ENCODE peak calls at places on chromosomes 2 and 18, in eight cellular contexts. D is AG09319, I is heart left ventricle, Y is GM06990, J is tibial artery, Q is lower leg skin, X is endothelial cell, N is cardiac fibroblast. T is an unnamed sample.

GRCh38 chr18:31685097-31686082 is 1.0 kb upstream of the B4GALT6 start:
- DNase-seq in X (peak), I (peak), N (peak), J (no peak), Q (no peak), Y (peak), D (peak), T (peak)

GRCh38 chr2:98839292-98839691 is 96.7 kb downstream of the CRACDL start:
- DNase-seq in Y (no peak), J (no peak), I (no peak), Q (no peak), N (no peak), D (no peak), X (no peak), T (no peak)

GRCh38 chr2:8416836-8417832 is 264.7 kb upstream of the ID2 start:
- DNase-seq in Y (no peak), N (no peak), X (no peak), D (no peak), J (peak), Q (no peak), I (no peak), T (no peak)

GRCh38 chr2:20288941-20289340 is 61.7 kb downstream of the PUM2 start:
- DNase-seq in Y (no peak), N (peak), X (no peak), D (peak), J (no peak), I (no peak), Q (no peak), T (no peak)

GRCh38 chr2:7987992-7988391 is 693.9 kb upstream of the ID2 start:
- DNase-seq in N (no peak), X (no peak), Y (no peak), J (no peak), D (no peak), Q (no peak), I (no peak), T (no peak)

GRCh38 chr2:176628438-176628837 is 359.2 kb downstream of the MTX2 start:
- DNase-seq in X (no peak), I (no peak), Y (no peak), J (no peak), D (no peak), Q (no peak), N (no peak), T (no peak)

GRCh38 chr18:36850527-36851201 is 21.7 kb downstream of the KIAA1328 start:
- DNase-seq in Y (no peak), D (no peak), I (no peak), J (no peak), N (peak), Q (no peak), X (no peak), T (no peak)

GRCh38 chr2:221448086-221448856 is 123.8 kb downstream of the EPHA4 start:
- DNase-seq in X (no peak), Q (no peak), I (no peak), J (no peak), Y (no peak), N (no peak), D (no peak), T (no peak)

GRCh38 chr2:120856421-120856862 is 120.8 kb downstream of the GLI2 start:
- DNase-seq in D (no peak), J (peak), I (no peak), Y (no peak), X (peak), Q (no peak), N (peak), T (no peak)

GRCh38 chr2:236510049-236510448 is 59.6 kb upstream of the ACKR3 start:
- DNase-seq in Y (no peak), J (no peak), X (no peak), D (no peak), N (no peak), I (no peak), Q (no peak), T (no peak)

GRCh38 chr2:211860224-211860623 is 678.4 kb downstream of the ERBB4 start:
- DNase-seq in D (no peak), X (no peak), N (no peak), J (no peak), I (no peak), Q (no peak), Y (no peak), T (no peak)

GRCh38 chr18:34738173-34738894 is 28.2 kb downstream of the DTNA start:
- DNase-seq in Y (no peak), Q (no peak), I (peak), X (no peak), J (no peak), D (no peak), N (peak), T (no peak)

GRCh38 chr18:68147728-68148127 is 567.2 kb downstream of the TMX3 start:
- DNase-seq in D (no peak), N (no peak), Q (no peak), X (no peak), Y (no peak), I (no peak), J (no peak), T (no peak)

GRCh38 chr2:234629596-234629995 is 132.7 kb upstream of the ARL4C start:
- DNase-seq in J (no peak), X (no peak), Q (no peak), D (no peak), Y (no peak), I (no peak), N (no peak), T (no peak)

GRCh38 chr2:234628953-234629352 is 132.1 kb upstream of the ARL4C start:
- DNase-seq in X (no peak), N (no peak), Y (no peak), Q (peak), J (no peak), D (no peak), I (no peak), T (no peak)

GRCh38 chr2:234631896-234632514 is 135.1 kb upstream of the ARL4C start:
- DNase-seq in J (no peak), Q (peak), N (no peak), Y (no peak), X (no peak), D (no peak), I (no peak), T (no peak)

GRCh38 chr2:234632527-234633391 is 135.9 kb upstream of the ARL4C start:
- DNase-seq in N (peak), Y (no peak), J (no peak), D (peak), Q (peak), I (no peak), X (no peak), T (no peak)

DNA sequence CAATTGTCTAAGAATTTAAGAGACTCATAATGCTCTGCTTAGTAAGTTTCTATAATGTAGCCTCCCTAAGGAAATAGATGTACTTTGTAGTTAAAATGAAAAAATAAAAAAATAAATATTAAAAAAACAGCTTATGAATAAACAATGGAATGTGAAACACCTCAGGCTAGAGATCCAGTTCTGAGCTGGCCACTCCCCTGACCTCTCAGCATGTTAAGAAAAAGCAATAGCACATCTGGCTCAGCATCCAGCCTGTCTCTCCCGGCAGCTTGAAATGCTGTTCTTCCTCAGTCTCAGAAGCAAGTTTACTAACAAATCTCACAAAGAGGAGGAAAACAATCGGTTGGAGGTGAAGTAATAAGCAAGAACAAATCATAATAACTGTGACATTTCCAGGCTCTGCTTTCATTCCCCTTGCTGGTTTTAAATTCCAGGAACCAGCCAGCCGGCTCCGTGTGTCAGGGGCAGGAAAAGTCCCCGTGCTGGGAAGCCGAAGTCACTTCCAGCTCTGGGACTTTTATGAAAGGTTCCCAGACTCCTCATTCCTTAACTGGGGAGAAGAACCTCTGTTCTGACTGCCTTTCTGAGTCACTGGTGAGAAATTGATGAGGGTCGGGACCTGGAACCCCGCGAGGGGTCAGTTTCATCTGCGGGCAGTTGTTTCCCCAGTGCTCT is 133.9 kb upstream of the ARL4C start:
- DNase-seq in D (peak), Y (no peak), I (no peak), X (no peak), N (no peak), J (no peak), Q (peak), T (no peak)
- TF ChIP-seq CTCF in D (no peak), Y (no peak), I (no peak), X (no peak), N (no peak), J (no peak), Q (no peak), T (no peak)

DNA sequence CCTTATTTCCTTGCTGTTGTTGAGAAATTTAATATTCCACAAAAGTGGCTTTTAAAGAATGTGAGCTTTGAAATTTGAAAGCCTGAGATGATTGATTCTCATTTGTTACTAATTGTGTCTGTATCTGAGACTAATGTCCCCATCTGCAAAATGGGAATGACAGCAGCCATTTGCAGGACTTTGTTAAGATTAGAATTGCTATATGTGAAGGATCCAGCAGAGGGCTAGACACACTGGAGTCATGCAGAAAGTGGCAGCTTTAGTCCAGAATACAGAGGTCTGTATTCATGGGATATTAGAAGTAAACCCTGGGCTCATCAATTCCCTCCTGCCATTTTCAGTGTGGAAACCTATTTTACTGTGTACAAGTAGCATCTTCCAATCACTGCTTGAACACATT is 296.5 kb upstream of the GYPC start:
- DNase-seq in Y (no peak), Q (no peak), I (no peak), J (no peak), N (peak), X (no peak), D (no peak), T (peak)
- TF ChIP-seq CTCF in Y (peak), Q (no peak), I (peak), J (no peak), N (no peak), X (peak), D (peak), T (peak)

DNA sequence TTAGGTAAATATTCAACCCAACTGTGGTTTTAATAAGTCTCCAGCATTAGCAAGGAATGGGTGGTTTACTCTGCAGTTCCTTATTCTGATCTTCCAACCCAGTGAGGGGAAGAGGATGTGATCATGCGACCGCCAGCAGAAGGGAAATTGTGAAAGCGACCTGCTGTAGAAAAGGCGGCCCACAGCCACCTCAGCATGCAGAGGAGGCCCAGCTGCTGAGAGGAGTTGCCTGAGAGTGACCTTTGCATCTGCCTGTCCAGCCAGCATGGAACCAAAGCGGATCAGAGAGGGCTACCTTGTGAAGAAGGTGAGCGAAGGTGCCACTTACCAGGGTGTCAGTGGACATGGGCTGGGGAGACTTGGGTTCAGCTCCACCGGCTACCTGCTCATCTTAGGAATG is at the start of gene PLEK:
- DNase-seq in Q (peak), X (no peak), D (no peak), I (peak), Y (peak), J (peak), N (no peak), T (peak)
- TF ChIP-seq CTCF in Q (no peak), X (no peak), D (no peak), I (no peak), Y (no peak), J (no peak), N (no peak), T (no peak)

GRCh38 chr2:199606193-199606780 is 148.5 kb upstream of the SATB2 start:
- DNase-seq in N (no peak), X (no peak), Y (no peak), J (no peak), Q (no peak), D (no peak), I (no peak), T (no peak)
- TF ChIP-seq CTCF in N (peak), X (no peak), Y (peak), J (no peak), Q (no peak), D (peak), I (no peak), T (no peak)

DNA sequence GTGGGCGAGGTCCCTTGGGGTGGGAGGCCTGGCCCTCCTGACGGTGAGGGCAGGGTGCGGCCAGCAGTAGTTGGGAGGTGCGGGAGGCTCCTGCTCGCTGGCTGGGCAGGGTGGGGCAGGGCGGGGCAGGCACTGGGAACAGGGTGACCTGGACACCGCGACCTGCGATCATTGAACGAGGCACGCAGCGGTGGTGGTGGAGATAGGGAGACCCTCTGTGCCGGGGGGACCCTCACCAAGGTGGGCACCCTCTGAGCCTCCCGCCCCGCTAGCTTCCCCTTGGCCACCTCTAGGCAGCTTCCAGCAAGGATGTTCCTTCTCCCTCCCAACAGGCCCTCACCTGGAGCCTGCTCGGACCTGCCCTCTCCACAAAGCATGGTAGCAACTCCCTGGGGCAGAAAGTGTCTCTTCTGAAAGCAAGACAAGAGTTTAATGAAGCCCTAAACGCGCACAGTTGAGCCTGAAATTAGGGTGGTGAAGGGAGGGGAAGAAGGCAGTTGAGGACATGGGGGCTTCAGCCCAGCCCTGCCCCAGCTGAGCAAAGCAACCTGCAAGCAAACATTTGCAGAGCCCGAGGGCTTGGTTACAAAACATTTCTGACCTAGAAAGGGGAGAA is 15.3 kb upstream of the FOSL2 start:
- DNase-seq in J (no peak), X (no peak), Y (no peak), I (no peak), N (no peak), D (no peak), Q (no peak), T (no peak)
- TF ChIP-seq CTCF in J (no peak), X (no peak), Y (no peak), I (no peak), N (no peak), D (no peak), Q (no peak), T (no peak)

GRCh38 chr2:28263690-28264089 is 129.0 kb upstream of the FOSL2 start:
- DNase-seq in I (no peak), Q (no peak), Y (no peak), N (no peak), D (no peak), J (no peak), X (no peak), T (no peak)
- TF ChIP-seq CTCF in I (no peak), Q (no peak), Y (no peak), N (no peak), D (no peak), J (no peak), X (no peak), T (no peak)

DNA sequence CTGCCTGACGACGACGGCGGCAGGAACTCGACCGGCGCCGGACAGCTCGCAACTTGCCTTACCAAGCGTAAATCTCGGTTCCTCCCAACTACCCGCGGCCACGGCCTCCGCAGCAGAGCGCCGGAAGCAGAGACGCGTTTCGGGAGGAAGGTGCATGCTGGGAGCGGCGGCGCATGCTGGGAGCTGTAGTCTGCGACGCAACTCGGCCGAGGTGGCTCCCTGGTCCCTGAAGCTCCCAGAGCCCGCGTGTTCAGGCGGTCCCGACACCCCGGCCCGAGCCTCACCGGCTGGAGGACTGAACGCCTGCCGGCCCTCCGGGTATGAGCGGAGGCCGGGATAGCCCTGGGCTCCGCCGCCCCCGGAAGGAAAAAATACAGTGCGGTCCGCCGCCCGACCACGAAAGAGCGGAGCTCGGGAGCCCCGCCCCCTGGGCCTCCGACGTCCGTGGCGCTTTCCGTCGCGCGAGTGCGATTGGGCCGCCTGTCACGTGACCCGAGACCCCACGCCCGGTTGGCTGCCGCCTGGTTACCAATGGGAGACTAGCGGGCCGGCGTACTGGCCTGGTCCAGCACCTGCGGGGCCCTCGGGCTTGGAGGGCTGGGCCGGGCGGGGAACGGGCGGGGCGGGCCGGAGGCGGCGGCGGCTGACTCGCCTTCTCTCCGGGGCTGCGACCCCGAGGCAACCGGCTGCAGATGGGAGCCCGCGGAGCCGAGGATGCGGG is at the start of gene CAPN10:
- DNase-seq in Q (peak), N (peak), Y (peak), X (peak), D (peak), I (peak), J (peak), T (peak)
- TF ChIP-seq CTCF in Q (no peak), N (no peak), Y (no peak), X (no peak), D (no peak), I (no peak), J (no peak), T (no peak)

GRCh38 chr2:3198119-3198518 is 179.5 kb downstream of the EIPR1 start:
- DNase-seq in Q (no peak), X (peak), D (no peak), Y (no peak), J (no peak), I (no peak), N (no peak), T (no peak)
- TF ChIP-seq CTCF in Q (no peak), X (no peak), D (no peak), Y (peak), J (no peak), I (no peak), N (no peak), T (peak)

DNA sequence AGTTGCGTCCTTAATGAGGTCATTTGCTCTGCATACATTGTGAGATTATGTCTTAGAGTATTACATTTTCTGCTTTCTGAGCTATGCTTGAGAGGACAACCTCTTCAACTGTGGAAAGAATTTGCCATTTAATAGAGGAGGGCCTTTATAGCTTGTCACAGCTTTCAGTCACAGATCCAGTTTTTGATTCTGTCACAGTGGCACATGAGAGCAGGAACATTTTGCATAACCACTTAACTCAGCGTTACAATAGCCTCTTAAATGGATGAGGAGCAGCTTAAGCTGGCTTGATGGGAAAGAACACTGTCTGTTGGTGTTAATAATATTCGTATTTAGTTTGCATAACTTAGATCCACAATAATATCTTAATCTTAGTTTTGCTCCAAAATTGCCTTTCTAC is 63.1 kb downstream of the RHBDD1 start:
- DNase-seq in Q (no peak), D (no peak), Y (no peak), I (no peak), J (no peak), N (no peak), X (no peak), T (no peak)
- TF ChIP-seq CTCF in Q (no peak), D (no peak), Y (no peak), I (no peak), J (no peak), N (no peak), X (no peak), T (no peak)